ENCODE peak calls at places on chromosome 15, in eight cellular contexts. T is neural progenitor cell; H is AG09309; D is CD4-positive, alpha-beta T cell; N is AG10803; Y is fibroblast of the aortic adventitia; L is mesothelial cell of epicardium; Q is fibroblast of villous mesenchyme. U is an unnamed sample.

GRCh38 chr15:69410290-69410874 is 3.8 kb upstream of the KIF23 start:
- DNase-seq in D (no peak), H (no peak), N (peak; percentile 29), Q (no peak), T (peak; percentile 64), Y (no peak), L (no peak), U (no peak)

GRCh38 chr15:95765161-95765560 is 565.3 kb upstream of the NR2F2 start:
- DNase-seq in Y (no peak), Q (no peak), T (no peak), L (no peak), H (no peak), N (no peak), D (no peak), U (no peak)

GRCh38 chr15:93505506-93505905 is 416.5 kb upstream of the RGMA start:
- DNase-seq in N (no peak), T (no peak), Q (no peak), D (no peak), L (no peak), Y (no peak), H (no peak), U (no peak)

GRCh38 chr15:81007428-81008064 is 6.8 kb downstream of the TLNRD1 start:
- DNase-seq in Q (no peak), H (no peak), T (no peak), Y (no peak), D (no peak), N (no peak), L (no peak), U (no peak)

GRCh38 chr15:58447244-58448010 is 15.6 kb downstream of the LIPC start:
- DNase-seq in Y (peak; percentile 89), H (peak; percentile 57), T (no peak), Q (peak; percentile 69), N (peak; percentile 92), L (no peak), D (no peak), U (no peak)

GRCh38 chr15:55283295-55284147 is 6.1 kb downstream of the RAB27A start:
- DNase-seq in L (no peak), H (no peak), N (no peak), T (no peak), D (no peak), Q (no peak), Y (no peak), U (no peak)

GRCh38 chr15:90200534-90201139 is 493 bp upstream of the SEMA4B start:
- DNase-seq in T (no peak), Q (no peak), H (no peak), L (no peak), D (no peak), N (no peak), Y (no peak), U (no peak)

GRCh38 chr15:70212963-70213315 is 115.2 kb upstream of the TLE3 start:
- DNase-seq in L (no peak), Q (no peak), N (no peak), D (no peak), T (no peak), H (no peak), Y (no peak), U (no peak)

GRCh38 chr15:70588613-70589012 is 174.7 kb downstream of the UACA start:
- DNase-seq in N (no peak), H (no peak), Q (no peak), L (no peak), D (no peak), Y (no peak), T (no peak), U (no peak)

GRCh38 chr15:80925597-80926059 is 64.0 kb downstream of the MESD start:
- DNase-seq in H (no peak), Y (no peak), T (no peak), D (no peak), Q (no peak), L (no peak), N (no peak), U (no peak)

GRCh38 chr15:48385431-48385830 is 54.2 kb downstream of the DUT start:
- DNase-seq in N (peak; percentile 100), D (no peak), Y (peak; percentile 99), T (no peak), H (peak; percentile 99), L (no peak), Q (peak; percentile 50), U (no peak)

GRCh38 chr15:44215594-44215993 is 20.5 kb upstream of the FRMD5 start:
- DNase-seq in N (peak; percentile 94), T (no peak), L (no peak), Y (peak; percentile 95), H (peak; percentile 74), Q (peak; percentile 39), D (no peak), U (no peak)

GRCh38 chr15:60442763-60443162 is 36.2 kb downstream of the ICE2 start:
- DNase-seq in Y (peak; percentile 48), T (no peak), N (peak; percentile 48), H (peak; percentile 21), Q (no peak), D (no peak), L (no peak), U (no peak)

GRCh38 chr15:44471885-44472284 is 44.5 kb downstream of the CTDSPL2 start:
- DNase-seq in N (peak; percentile 4), L (no peak), H (no peak), Q (peak; percentile 71), Y (no peak), T (no peak), D (no peak), U (no peak)

GRCh38 chr15:36694574-36694973 is 115.1 kb downstream of the CDIN1 start:
- DNase-seq in T (no peak), Q (no peak), Y (no peak), H (no peak), N (no peak), L (no peak), D (no peak), U (no peak)

GRCh38 chr15:71811752-71812735 is 1.7 kb downstream of the NR2E3 start:
- DNase-seq in T (no peak), L (no peak), D (no peak), Q (no peak), Y (no peak), H (no peak), N (no peak), U (no peak)

GRCh38 chr15:76253851-76254440 is 57.3 kb downstream of the ETFA start:
- DNase-seq in Q (no peak), H (no peak), Y (peak; percentile 31), T (peak; percentile 15), N (no peak), D (no peak), L (no peak), U (no peak)

GRCh38 chr15:56608140-56608778 is 125.0 kb downstream of the ZNF280D start:
- DNase-seq in L (no peak), Q (peak; percentile 21), T (no peak), Y (no peak), H (no peak), N (peak; percentile 21), D (no peak), U (no peak)

GRCh38 chr15:69014454-69014853 is at the start of gene NOX5:
- DNase-seq in Y (no peak), L (no peak), T (no peak), N (peak; percentile 79), H (peak; percentile 78), D (no peak), Q (peak; percentile 95), U (no peak)

GRCh38 chr15:93955197-93955596 is 276.2 kb upstream of the MCTP2 start:
- DNase-seq in H (no peak), Y (no peak), D (no peak), T (no peak), Q (no peak), L (no peak), N (no peak), U (no peak)

GRCh38 chr15:68510558-68510957 is 68.2 kb upstream of the CORO2B start:
- DNase-seq in H (no peak), T (no peak), Q (no peak), Y (no peak), L (no peak), D (no peak), N (no peak), U (no peak)

GRCh38 chr15:27989838-27990237 is 109.3 kb downstream of the OCA2 start:
- DNase-seq in Q (no peak), D (no peak), T (no peak), L (no peak), Y (no peak), N (no peak), H (no peak), U (no peak)

GRCh38 chr15:88745696-88746095 is 57.5 kb upstream of the ACAN start:
- DNase-seq in Y (peak; percentile 60), H (peak; percentile 87), N (peak; percentile 88), D (no peak), T (no peak), Q (peak; percentile 71), L (no peak), U (no peak)

GRCh38 chr15:62218841-62219240 is 53.8 kb upstream of the C2CD4B start:
- DNase-seq in T (no peak), H (no peak), D (no peak), N (no peak), L (no peak), Y (no peak), Q (no peak), U (no peak)
- TF ChIP-seq CTCF in T (no peak), H (no peak), D (no peak), N (no peak), L (no peak), Y (no peak), Q (no peak), U (no peak)

GRCh38 chr15:61517776-61518175 is 288.7 kb upstream of the RORA start:
- DNase-seq in H (no peak), D (no peak), Q (no peak), N (peak; percentile 14), T (no peak), Y (no peak), L (no peak), U (no peak)
- TF ChIP-seq CTCF in H (no peak), D (no peak), Q (no peak), N (no peak), T (no peak), Y (no peak), L (no peak), U (no peak)

DNA sequence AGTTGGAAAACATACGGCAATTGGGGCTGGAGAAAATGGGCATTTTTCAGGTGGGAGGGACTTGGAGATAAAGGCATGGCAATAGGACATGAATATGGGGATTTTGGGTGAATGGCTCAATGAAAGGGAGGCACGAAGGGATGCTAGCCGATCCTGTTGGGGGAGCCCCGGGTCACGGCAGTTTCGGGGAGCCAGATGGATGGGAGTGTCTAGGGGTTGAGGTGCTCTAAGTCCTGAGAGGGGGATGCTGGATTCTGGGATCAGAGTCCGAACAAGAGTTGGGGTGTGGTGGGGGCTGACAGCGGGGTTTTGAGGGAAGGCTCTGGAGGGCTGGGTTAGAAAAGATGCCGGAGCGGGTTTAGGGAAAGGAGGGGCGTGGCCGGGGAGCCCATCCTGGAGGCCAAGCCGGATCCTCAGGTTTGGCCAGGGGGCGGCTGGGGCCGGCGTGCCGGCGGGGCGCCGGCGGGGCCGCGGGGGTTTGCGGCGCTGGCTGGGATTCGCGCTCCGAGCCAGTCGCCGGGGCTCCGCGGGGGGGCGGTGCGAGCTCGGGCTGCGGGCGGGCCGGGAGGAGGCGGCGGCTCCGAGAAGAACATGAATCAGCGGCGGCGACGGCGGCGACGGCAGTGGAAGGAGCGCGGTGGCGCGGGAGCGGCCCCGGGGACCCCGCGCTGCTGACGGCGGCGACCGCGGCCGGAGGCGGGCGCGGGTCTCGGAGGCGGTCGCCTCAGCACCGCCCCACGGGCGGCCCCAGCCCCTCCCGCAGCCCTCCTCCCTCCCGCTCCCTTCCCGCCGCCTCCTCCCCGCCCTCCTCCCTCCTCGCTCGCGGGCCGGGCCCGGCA is at the start of gene TYRO3:
- DNase-seq in D (peak; percentile 62), H (no peak), L (peak; percentile 75), Q (peak; percentile 53), T (peak; percentile 86), N (peak; percentile 27), Y (peak; percentile 15), U (peak; percentile 40)
- TF ChIP-seq CTCF in D (no peak), H (no peak), L (no peak), Q (no peak), T (no peak), N (no peak), Y (no peak), U (no peak)

GRCh38 chr15:79540551-79540950 is 108.4 kb downstream of the MINAR1 start:
- DNase-seq in N (no peak), Q (no peak), Y (no peak), L (no peak), D (no peak), T (no peak), H (no peak), U (no peak)
- TF ChIP-seq CTCF in N (no peak), Q (no peak), Y (no peak), L (peak; percentile 15), D (no peak), T (peak; percentile 38), H (no peak), U (no peak)